ENCODE peak calls at places on chromosomes 13 and 19, in ten cellular contexts. One of them, this sample, is unnamed.

GRCh38 chr19:28468701-28469459 is 744.1 kb downstream of the UQCRFS1 start:
- DNase-seq in CD8-positive, alpha-beta T cell: peak
- DNase-seq in NCI-H1930: no peak
- DNase-seq in SK-N-DZ: no peak
- DNase-seq in NCI-H1417: no peak
- DNase-seq in EH: peak
- DNase-seq in lower leg skin: no peak
- DNase-seq in islet precursor cell: peak
- DNase-seq in heart left ventricle: no peak
- DNase-seq in Calu3: peak
- DNase-seq in this sample: no peak

GRCh38 chr13:112897956-112898785 is 70.8 kb upstream of the MCF2L start:
- DNase-seq in CD8-positive, alpha-beta T cell: no peak
- DNase-seq in NCI-H1930: no peak
- DNase-seq in SK-N-DZ: no peak
- DNase-seq in NCI-H1417: no peak
- DNase-seq in EH: no peak
- DNase-seq in lower leg skin: no peak
- DNase-seq in islet precursor cell: no peak
- DNase-seq in heart left ventricle: no peak
- DNase-seq in Calu3: no peak
- DNase-seq in this sample: no peak

GRCh38 chr19:2064788-2065524 is 13.9 kb upstream of the MKNK2 start:
- DNase-seq in CD8-positive, alpha-beta T cell: no peak
- DNase-seq in NCI-H1930: no peak
- DNase-seq in SK-N-DZ: peak
- DNase-seq in NCI-H1417: no peak
- DNase-seq in EH: peak
- DNase-seq in lower leg skin: no peak
- DNase-seq in islet precursor cell: no peak
- DNase-seq in heart left ventricle: peak
- DNase-seq in Calu3: no peak
- DNase-seq in this sample: no peak

GRCh38 chr19:7706662-7707454 is 4.9 kb upstream of the FCER2 start:
- DNase-seq in CD8-positive, alpha-beta T cell: no peak
- DNase-seq in NCI-H1930: no peak
- DNase-seq in SK-N-DZ: no peak
- DNase-seq in NCI-H1417: no peak
- DNase-seq in EH: no peak
- DNase-seq in lower leg skin: no peak
- DNase-seq in islet precursor cell: no peak
- DNase-seq in heart left ventricle: no peak
- DNase-seq in Calu3: no peak
- DNase-seq in this sample: no peak

GRCh38 chr13:40476175-40476958 is 190.1 kb downstream of the FOXO1 start:
- DNase-seq in CD8-positive, alpha-beta T cell: no peak
- DNase-seq in NCI-H1930: no peak
- DNase-seq in SK-N-DZ: no peak
- DNase-seq in NCI-H1417: no peak
- DNase-seq in EH: peak
- DNase-seq in lower leg skin: peak
- DNase-seq in islet precursor cell: no peak
- DNase-seq in heart left ventricle: no peak
- DNase-seq in Calu3: no peak
- DNase-seq in this sample: no peak

GRCh38 chr13:48165063-48165462 is 67.9 kb upstream of the ITM2B start:
- DNase-seq in CD8-positive, alpha-beta T cell: no peak
- DNase-seq in NCI-H1930: no peak
- DNase-seq in SK-N-DZ: no peak
- DNase-seq in NCI-H1417: no peak
- DNase-seq in EH: no peak
- DNase-seq in lower leg skin: no peak
- DNase-seq in islet precursor cell: no peak
- DNase-seq in heart left ventricle: no peak
- DNase-seq in Calu3: no peak
- DNase-seq in this sample: no peak

GRCh38 chr19:29389495-29389894 is 136.3 kb upstream of the VSTM2B start:
- DNase-seq in CD8-positive, alpha-beta T cell: no peak
- DNase-seq in NCI-H1930: no peak
- DNase-seq in SK-N-DZ: no peak
- DNase-seq in NCI-H1417: no peak
- DNase-seq in EH: no peak
- DNase-seq in lower leg skin: no peak
- DNase-seq in islet precursor cell: no peak
- DNase-seq in heart left ventricle: peak
- DNase-seq in Calu3: no peak
- DNase-seq in this sample: no peak

GRCh38 chr19:7673995-7674667 is 2.8 kb upstream of the MCEMP1 start:
- DNase-seq in CD8-positive, alpha-beta T cell: no peak
- DNase-seq in NCI-H1930: no peak
- DNase-seq in SK-N-DZ: peak
- DNase-seq in NCI-H1417: peak
- DNase-seq in EH: peak
- DNase-seq in lower leg skin: peak
- DNase-seq in islet precursor cell: peak
- DNase-seq in heart left ventricle: peak
- DNase-seq in Calu3: peak
- DNase-seq in this sample: no peak

GRCh38 chr13:41931337-41931736 is 29.6 kb downstream of the VWA8 start:
- DNase-seq in CD8-positive, alpha-beta T cell: no peak
- DNase-seq in NCI-H1930: no peak
- DNase-seq in SK-N-DZ: no peak
- DNase-seq in NCI-H1417: no peak
- DNase-seq in EH: peak
- DNase-seq in lower leg skin: no peak
- DNase-seq in islet precursor cell: no peak
- DNase-seq in heart left ventricle: no peak
- DNase-seq in Calu3: no peak
- DNase-seq in this sample: no peak

GRCh38 chr13:99282264-99283231 is 24.4 kb upstream of the GPR18 start:
- DNase-seq in CD8-positive, alpha-beta T cell: no peak
- DNase-seq in NCI-H1930: no peak
- DNase-seq in SK-N-DZ: no peak
- DNase-seq in NCI-H1417: no peak
- DNase-seq in EH: no peak
- DNase-seq in lower leg skin: no peak
- DNase-seq in islet precursor cell: no peak
- DNase-seq in heart left ventricle: no peak
- DNase-seq in Calu3: no peak
- DNase-seq in this sample: no peak

GRCh38 chr13:31885994-31886393 is 145.6 kb upstream of the FRY start:
- DNase-seq in CD8-positive, alpha-beta T cell: no peak
- DNase-seq in NCI-H1930: no peak
- DNase-seq in SK-N-DZ: peak
- DNase-seq in NCI-H1417: no peak
- DNase-seq in EH: peak
- DNase-seq in lower leg skin: no peak
- DNase-seq in islet precursor cell: peak
- DNase-seq in heart left ventricle: peak
- DNase-seq in Calu3: no peak
- DNase-seq in this sample: no peak

GRCh38 chr13:90968510-90968909 is 379.0 kb upstream of the MIR17HG start:
- DNase-seq in CD8-positive, alpha-beta T cell: no peak
- DNase-seq in NCI-H1930: peak
- DNase-seq in SK-N-DZ: peak
- DNase-seq in NCI-H1417: peak
- DNase-seq in EH: no peak
- DNase-seq in lower leg skin: no peak
- DNase-seq in islet precursor cell: no peak
- DNase-seq in heart left ventricle: no peak
- DNase-seq in Calu3: peak
- DNase-seq in this sample: no peak

GRCh38 chr19:56076413-56076998 is 44.6 kb downstream of the ZNF787 start:
- DNase-seq in CD8-positive, alpha-beta T cell: peak
- DNase-seq in NCI-H1930: peak
- DNase-seq in SK-N-DZ: peak
- DNase-seq in NCI-H1417: peak
- DNase-seq in EH: peak
- DNase-seq in lower leg skin: no peak
- DNase-seq in islet precursor cell: peak
- DNase-seq in heart left ventricle: no peak
- DNase-seq in Calu3: peak
- DNase-seq in this sample: peak

GRCh38 chr19:58394821-58395219 is 636 bp upstream of the RNF225 start:
- DNase-seq in CD8-positive, alpha-beta T cell: no peak
- DNase-seq in NCI-H1930: no peak
- DNase-seq in SK-N-DZ: no peak
- DNase-seq in NCI-H1417: no peak
- DNase-seq in EH: no peak
- DNase-seq in lower leg skin: no peak
- DNase-seq in islet precursor cell: no peak
- DNase-seq in heart left ventricle: no peak
- DNase-seq in Calu3: no peak
- DNase-seq in this sample: no peak

GRCh38 chr13:51477653-51478324 is 25.0 kb upstream of the INTS6 start:
- DNase-seq in CD8-positive, alpha-beta T cell: no peak
- DNase-seq in NCI-H1930: no peak
- DNase-seq in SK-N-DZ: no peak
- DNase-seq in NCI-H1417: no peak
- DNase-seq in EH: no peak
- DNase-seq in lower leg skin: no peak
- DNase-seq in islet precursor cell: no peak
- DNase-seq in heart left ventricle: no peak
- DNase-seq in Calu3: no peak
- DNase-seq in this sample: no peak

GRCh38 chr19:50720181-50720920 is 749 bp upstream of the SHANK1 start:
- DNase-seq in CD8-positive, alpha-beta T cell: no peak
- DNase-seq in NCI-H1930: no peak
- DNase-seq in SK-N-DZ: no peak
- DNase-seq in NCI-H1417: no peak
- DNase-seq in EH: peak
- DNase-seq in lower leg skin: no peak
- DNase-seq in islet precursor cell: peak
- DNase-seq in heart left ventricle: no peak
- DNase-seq in Calu3: no peak
- DNase-seq in this sample: no peak

GRCh38 chr19:48830088-48830487 is 6.2 kb downstream of the HSD17B14 start:
- DNase-seq in CD8-positive, alpha-beta T cell: no peak
- DNase-seq in NCI-H1930: no peak
- DNase-seq in SK-N-DZ: no peak
- DNase-seq in NCI-H1417: no peak
- DNase-seq in EH: no peak
- DNase-seq in lower leg skin: no peak
- DNase-seq in islet precursor cell: no peak
- DNase-seq in heart left ventricle: no peak
- DNase-seq in Calu3: no peak
- DNase-seq in this sample: no peak

GRCh38 chr19:41707871-41708371 is 505 bp upstream of the CEACAM5 start:
- DNase-seq in CD8-positive, alpha-beta T cell: no peak
- DNase-seq in NCI-H1930: no peak
- DNase-seq in SK-N-DZ: no peak
- DNase-seq in NCI-H1417: no peak
- DNase-seq in EH: no peak
- DNase-seq in lower leg skin: peak
- DNase-seq in islet precursor cell: no peak
- DNase-seq in heart left ventricle: no peak
- DNase-seq in Calu3: no peak
- DNase-seq in this sample: no peak

GRCh38 chr19:47503130-47503822 is 11.6 kb downstream of the NAPA start:
- DNase-seq in CD8-positive, alpha-beta T cell: no peak
- DNase-seq in NCI-H1930: no peak
- DNase-seq in SK-N-DZ: no peak
- DNase-seq in NCI-H1417: no peak
- DNase-seq in EH: no peak
- DNase-seq in lower leg skin: no peak
- DNase-seq in islet precursor cell: no peak
- DNase-seq in heart left ventricle: peak
- DNase-seq in Calu3: no peak
- DNase-seq in this sample: no peak

GRCh38 chr19:45250832-45251451 is at the start of gene MARK4:
- DNase-seq in CD8-positive, alpha-beta T cell: peak
- DNase-seq in NCI-H1930: peak
- DNase-seq in SK-N-DZ: peak
- DNase-seq in NCI-H1417: peak
- DNase-seq in EH: peak
- DNase-seq in lower leg skin: peak
- DNase-seq in islet precursor cell: peak
- DNase-seq in heart left ventricle: peak
- DNase-seq in Calu3: peak
- DNase-seq in this sample: no peak